ENCODE peak calls at places on chromosomes 3 and 15, in four cellular contexts. Z, S, N and A are unnamed samples.

GRCh38 chr3:176347424-176348146 is 849.7 kb downstream of the TBL1XR1 start:
- DNase-seq in Z (no peak), N (no peak), S (no peak), A (no peak)

GRCh38 chr3:160376681-160377080 is 22.3 kb downstream of the IFT80 start:
- DNase-seq in Z (no peak), S (no peak), N (no peak), A (peak)

GRCh38 chr3:86969500-86970189 is 21.3 kb downstream of the VGLL3 start:
- DNase-seq in S (no peak), Z (peak), N (peak), A (no peak)

GRCh38 chr3:128309026-128309425 is 155.7 kb downstream of the EEFSEC start:
- DNase-seq in S (no peak), N (no peak), Z (no peak), A (no peak)

GRCh38 chr15:101689901-101690300 is 34.4 kb downstream of the TARS3 start:
- DNase-seq in N (peak), S (no peak), Z (no peak), A (no peak)

GRCh38 chr15:43215961-43216360 is 4.9 kb downstream of the EPB42 start:
- DNase-seq in N (no peak), Z (no peak), S (no peak), A (no peak)

GRCh38 chr15:69725957-69726356 is 273.3 kb downstream of the RPLP1 start:
- DNase-seq in Z (no peak), S (no peak), N (peak), A (no peak)

GRCh38 chr15:70936326-70936725 is 43.7 kb downstream of the LRRC49 start:
- DNase-seq in N (no peak), Z (no peak), S (no peak), A (no peak)

GRCh38 chr15:64681424-64682024 is 93.9 kb downstream of the RBPMS2 start:
- DNase-seq in S (peak), Z (peak), N (peak), A (no peak)

GRCh38 chr15:100734606-100735005 is 132.2 kb downstream of the ASB7 start:
- DNase-seq in N (no peak), S (no peak), Z (no peak), A (no peak)

GRCh38 chr3:126734324-126734723 is 30.3 kb downstream of the CHCHD6 start:
- DNase-seq in S (no peak), N (no peak), Z (no peak), A (no peak)

GRCh38 chr15:76324066-76324465 is 12.5 kb upstream of the ISL2 start:
- DNase-seq in S (no peak), N (no peak), Z (no peak), A (no peak)

DNA sequence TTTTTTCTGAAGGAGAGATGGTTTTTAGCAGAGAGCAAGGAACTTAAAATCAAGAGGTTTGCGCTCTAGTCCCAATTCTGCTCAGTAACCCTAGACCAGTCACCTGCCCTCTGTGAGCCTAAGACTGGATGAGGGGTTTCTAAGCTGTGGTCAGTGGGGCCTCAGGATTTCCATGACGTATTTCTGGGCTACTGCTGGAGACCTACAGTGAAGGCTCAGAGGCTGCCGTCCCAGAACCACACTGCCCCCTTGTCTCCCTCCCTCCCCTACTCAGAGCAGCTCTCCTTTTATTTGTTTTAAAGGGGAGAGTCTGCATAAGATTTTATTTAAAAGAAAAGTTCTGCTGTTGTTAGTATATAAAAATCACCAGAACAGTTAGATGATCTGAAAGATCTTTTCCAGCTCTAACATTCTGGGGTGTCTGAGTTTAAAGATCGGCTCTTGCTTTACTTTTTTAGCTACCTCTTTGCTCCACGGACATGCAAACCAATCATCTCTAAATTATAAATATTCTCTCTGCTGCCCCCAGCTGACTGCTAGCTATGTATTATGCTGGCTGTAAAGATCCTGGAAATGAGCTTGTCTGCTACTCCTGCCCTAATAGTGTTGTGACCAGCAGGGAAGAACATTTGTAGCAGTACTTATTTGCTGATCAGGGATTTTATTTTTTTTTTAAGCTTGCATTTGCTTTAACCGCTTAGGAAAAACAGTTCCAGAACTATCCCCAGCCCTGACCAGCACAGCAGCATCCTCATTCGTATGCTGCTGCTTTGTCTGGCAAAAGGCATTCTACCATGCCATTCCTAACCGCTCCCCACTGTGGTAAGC is 28.6 kb upstream of the NDUFB4 start:
- DNase-seq in N (peak), Z (peak), S (no peak), A (no peak)
- TF ChIP-seq CTCF in N (peak), Z (peak), S (peak), A (peak)

DNA sequence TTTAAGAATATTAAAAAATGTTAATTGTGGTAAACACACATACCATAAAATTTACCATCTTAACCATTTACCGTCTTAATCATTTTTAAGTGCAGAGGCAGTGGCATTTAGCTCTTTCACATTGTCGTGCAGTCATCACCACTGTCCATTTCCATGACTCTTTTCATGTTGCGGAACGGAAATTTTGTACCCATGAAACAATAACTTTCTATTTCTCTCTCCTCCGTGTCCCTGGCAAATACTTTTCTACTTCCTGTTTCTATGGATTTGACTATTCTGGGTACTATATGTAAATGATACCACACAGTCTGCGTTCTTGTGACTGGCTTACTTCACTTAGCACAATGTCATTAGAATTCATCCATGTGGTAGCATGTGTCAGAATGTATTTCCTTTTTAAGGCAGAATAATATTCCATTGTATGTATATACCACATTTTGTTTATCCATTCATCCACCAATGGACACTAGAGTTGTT is 27.9 kb downstream of the AKAP13 start:
- DNase-seq in Z (peak), S (no peak), N (peak), A (no peak)
- H3K4me3 ChIP-seq in Z (no peak), S (no peak), N (no peak), A (no peak)

DNA sequence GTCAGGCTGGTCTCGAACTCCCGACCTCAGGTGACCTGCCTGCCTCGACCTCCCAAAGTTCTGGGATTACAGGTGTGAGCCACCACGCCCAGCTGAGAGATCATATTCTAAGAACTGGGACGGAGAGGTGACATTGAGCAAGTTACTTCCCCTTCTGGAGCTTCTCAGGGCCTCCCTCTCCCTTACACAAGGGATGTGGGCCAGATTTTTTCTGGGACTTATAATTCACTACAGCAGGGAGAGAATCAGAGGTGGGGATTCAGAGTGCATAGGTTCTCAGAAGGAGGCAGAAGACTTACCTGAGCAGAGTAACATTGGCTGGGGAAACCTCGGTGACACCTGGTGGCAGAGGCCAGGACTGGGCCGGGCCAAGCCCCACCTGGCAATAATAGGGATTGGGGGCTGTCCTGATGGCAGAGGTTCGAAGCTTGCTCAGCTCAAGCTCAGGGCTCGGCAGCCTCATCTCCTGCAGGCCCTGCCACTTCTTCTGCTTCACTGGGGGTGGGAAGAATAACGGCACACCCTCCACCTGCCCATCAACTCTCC is 6.8 kb downstream of the LTK start:
- DNase-seq in S (no peak), N (peak), Z (no peak), A (no peak)
- TF ChIP-seq CTCF in S (no peak), N (no peak), Z (peak), A (no peak)

GRCh38 chr15:67809441-67809840 is 15.9 kb upstream of the SKOR1 start:
- DNase-seq in S (no peak), N (no peak), Z (no peak), A (no peak)

GRCh38 chr15:67813104-67813634 is 12.1 kb upstream of the SKOR1 start:
- DNase-seq in S (no peak), Z (no peak), N (no peak), A (no peak)

GRCh38 chr15:67815036-67815592 is 10.2 kb upstream of the SKOR1 start:
- DNase-seq in N (no peak), S (no peak), Z (no peak), A (no peak)

GRCh38 chr15:67809866-67810265 is 15.4 kb upstream of the SKOR1 start:
- DNase-seq in S (no peak), N (no peak), Z (no peak), A (no peak)

GRCh38 chr15:67812232-67812631 is 13.1 kb upstream of the SKOR1 start:
- DNase-seq in N (no peak), Z (no peak), S (no peak), A (no peak)
- H3K4me3 ChIP-seq in N (no peak), Z (no peak), S (no peak), A (no peak)

GRCh38 chr3:65342084-65342683 is 654.4 kb upstream of the ADAMTS9 start:
- DNase-seq in Z (peak), S (no peak), N (peak), A (no peak)
- TF ChIP-seq CTCF in Z (peak), S (peak), N (peak), A (peak)

GRCh38 chr3:14431556-14431927 is 29.1 kb downstream of the SLC6A6 start:
- DNase-seq in Z (no peak), N (peak), S (no peak), A (no peak)

GRCh38 chr3:14431928-14432834 is 29.8 kb downstream of the SLC6A6 start:
- DNase-seq in Z (peak), S (no peak), N (peak), A (no peak)

GRCh38 chr3:14434105-14434504 is 31.7 kb downstream of the SLC6A6 start:
- DNase-seq in S (no peak), Z (no peak), N (no peak), A (no peak)

GRCh38 chr3:14434541-14435151 is 32.2 kb downstream of the SLC6A6 start:
- DNase-seq in S (no peak), N (no peak), Z (no peak), A (no peak)

DNA sequence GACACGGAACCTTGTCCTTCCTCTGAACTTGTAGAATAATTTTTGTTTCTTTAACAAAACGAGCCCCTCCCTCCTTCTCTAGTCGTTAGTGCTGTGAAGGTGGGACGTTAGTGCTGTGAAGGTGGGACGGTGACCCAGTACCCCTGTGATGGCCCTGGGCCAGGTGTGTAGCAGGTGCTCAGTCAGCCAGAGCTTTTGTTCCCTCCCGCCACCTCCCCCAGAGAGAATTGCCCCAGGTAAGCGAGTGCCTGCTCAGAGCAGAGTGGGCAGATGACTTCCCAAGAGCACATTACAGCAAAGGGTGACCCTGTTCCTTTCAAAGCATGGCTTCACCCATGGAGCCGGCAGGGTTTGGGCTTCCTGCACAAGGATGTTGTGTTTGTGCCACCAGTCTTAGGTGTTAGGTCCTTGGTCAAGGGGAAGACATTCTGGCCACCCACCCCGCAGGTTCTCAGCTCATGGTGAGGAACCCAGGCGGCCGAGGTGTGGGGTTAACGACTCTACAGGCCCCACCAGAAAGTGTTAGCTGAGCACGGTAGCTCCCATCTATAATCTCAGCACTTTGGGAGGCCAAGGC is 30.7 kb downstream of the SLC6A6 start:
- DNase-seq in S (no peak), Z (no peak), N (no peak), A (no peak)
- H3K4me3 ChIP-seq in S (no peak), Z (peak), N (no peak), A (no peak)

DNA sequence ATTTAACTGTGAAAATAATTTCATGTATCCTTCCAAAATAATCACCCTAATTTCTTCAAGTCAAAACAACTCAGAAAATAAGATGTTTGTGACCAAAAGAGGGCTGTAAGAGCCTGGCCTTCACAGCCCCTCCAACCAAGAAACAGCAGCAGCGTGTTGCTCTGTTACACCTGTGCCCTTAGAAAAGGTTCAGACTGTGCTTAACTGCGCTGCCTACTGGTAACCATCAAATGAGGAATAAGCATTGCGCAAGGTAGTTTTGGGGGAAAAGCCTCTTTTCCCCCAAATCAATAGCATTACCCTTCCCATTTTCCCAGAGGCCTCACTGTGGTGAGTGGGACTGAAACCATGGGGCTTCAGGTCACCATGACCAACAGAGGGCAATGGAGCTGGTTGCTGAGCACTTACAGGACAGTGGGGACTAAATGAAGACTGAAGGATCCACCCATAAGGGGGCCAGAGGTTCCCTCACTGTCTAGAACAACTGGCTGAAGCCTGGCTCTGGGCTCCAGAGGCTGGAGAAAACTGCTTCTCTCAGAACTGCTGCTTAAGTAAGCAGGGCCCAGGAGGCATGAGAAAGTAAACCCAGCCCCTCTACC is 110.7 kb downstream of the PLCH1 start:
- DNase-seq in Z (no peak), N (no peak), S (no peak), A (no peak)
- TF ChIP-seq CTCF in Z (no peak), N (no peak), S (no peak), A (no peak)

GRCh38 chr3:150409527-150410310 is 1.6 kb downstream of the TSC22D2 start:
- DNase-seq in N (peak), Z (peak), S (no peak), A (no peak)

GRCh38 chr3:150410311-150411105 is 2.4 kb downstream of the TSC22D2 start:
- DNase-seq in S (no peak), N (peak), Z (peak), A (no peak)

GRCh38 chr3:150411106-150411460 is 3.0 kb downstream of the TSC22D2 start:
- DNase-seq in Z (no peak), S (no peak), N (no peak), A (no peak)

GRCh38 chr3:150412599-150413069 is 4.5 kb downstream of the TSC22D2 start:
- DNase-seq in N (peak), S (peak), Z (peak), A (peak)

DNA sequence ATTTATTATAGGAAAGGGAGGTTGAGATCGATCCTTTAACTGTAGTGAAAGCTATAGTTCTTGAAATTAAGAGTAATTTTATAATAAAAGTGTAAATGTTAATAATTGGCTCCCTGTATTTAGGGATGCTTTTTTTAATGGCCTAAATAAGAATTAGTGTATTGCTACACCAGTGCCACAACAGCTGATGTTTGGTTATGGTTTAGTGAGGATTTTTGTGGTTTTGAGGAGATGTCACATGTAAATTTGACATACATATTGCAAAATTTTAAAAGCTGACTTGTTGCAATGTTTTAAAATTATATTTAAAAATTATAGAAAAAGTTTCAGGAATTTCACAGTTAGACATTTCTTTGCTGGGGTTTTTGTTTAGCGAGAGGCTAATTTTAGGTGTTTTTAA is 3.9 kb downstream of the TSC22D2 start:
- DNase-seq in Z (peak), N (peak), S (no peak), A (no peak)
- H3K4me3 ChIP-seq in Z (peak), N (peak), S (peak), A (peak)

DNA sequence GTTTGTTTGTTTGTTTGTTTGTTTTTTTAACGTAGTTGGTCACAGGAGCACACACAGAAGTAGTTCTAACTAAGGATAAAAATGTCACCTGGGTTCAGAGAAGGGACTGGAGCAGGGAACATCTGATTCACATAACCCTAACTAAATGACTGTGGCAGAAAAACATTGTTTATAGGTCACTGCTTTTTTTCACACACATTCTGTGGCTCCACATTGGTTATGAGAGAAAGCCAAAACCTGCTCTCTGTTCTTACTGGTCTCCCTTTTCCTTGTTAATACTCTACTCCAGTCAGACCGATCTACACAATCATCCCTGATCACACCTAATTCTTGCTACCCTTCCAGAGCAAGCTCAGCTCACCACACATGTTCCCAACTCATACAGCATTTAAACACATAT is 190.4 kb upstream of the ICE2 start:
- DNase-seq in S (no peak), Z (no peak), N (no peak), A (no peak)
- TF ChIP-seq CTCF in S (no peak), Z (no peak), N (no peak), A (no peak)

DNA sequence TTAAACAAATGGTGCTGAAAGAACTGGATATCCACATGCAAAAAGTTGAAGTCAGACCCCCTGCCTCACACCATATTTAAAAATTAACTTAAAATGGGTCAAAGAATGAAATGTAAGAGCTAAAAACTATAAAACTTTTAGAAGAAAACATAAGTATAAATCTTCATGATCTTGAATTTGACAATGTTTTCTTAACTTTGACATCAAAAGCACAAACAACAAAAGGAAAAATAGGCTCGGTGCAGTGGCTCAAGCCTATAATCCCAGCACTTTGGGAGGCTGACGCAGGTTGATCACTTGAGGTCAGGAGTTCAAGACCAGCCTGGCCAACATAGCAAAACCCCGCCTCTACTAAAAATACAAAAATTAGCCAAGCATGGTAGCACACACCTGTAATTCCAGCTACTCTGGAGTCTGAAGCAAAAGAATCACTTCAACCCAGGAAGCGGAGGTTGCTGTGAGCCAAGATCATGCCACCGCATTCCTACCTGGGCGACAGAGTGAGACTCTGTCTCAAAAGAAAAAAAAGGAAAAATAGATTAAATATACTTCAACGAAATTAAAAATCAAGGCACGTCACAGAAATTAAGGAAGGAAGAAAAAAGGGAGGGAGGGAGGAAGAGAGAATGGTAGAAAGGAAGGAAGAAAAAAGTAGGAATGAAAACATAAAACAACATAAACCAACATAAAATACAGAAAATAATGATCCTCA is 1.5 kb downstream of the RAB27A start:
- DNase-seq in S (no peak), Z (no peak), N (no peak), A (no peak)
- H3K4me3 ChIP-seq in S (no peak), Z (peak), N (peak), A (no peak)